ENCODE peak calls at places on chromosome 6, in eight cellular contexts. F is type B pancreatic cell, I is choroid plexus epithelial cell, Y is anterior cingulate cortex, L is amniotic epithelial cell, R is glomerular endothelial cell, M is erythroblast, C is iPS DF 19.7. D is an unnamed sample.

GRCh38 chr6:151763303-151763702 is 44.2 kb upstream of the ESR1 start:
- DNase-seq in Y (no peak), R (no peak), I (peak; percentile 70), C (no peak), L (peak; percentile 37), M (no peak), F (no peak), D (peak; percentile 1)

GRCh38 chr6:132768051-132768517 is 10.4 kb upstream of the VNN2 start:
- DNase-seq in M (peak; percentile 69), Y (no peak), R (no peak), F (no peak), L (no peak), I (peak; percentile 14), C (peak; percentile 50), D (peak; percentile 80)

GRCh38 chr6:35381132-35381531 is 38.8 kb downstream of the PPARD start:
- DNase-seq in M (no peak), L (peak; percentile 43), I (no peak), C (no peak), R (no peak), Y (no peak), F (no peak), D (no peak)

GRCh38 chr6:27922949-27923348 is 10.8 kb upstream of the OR2B2 start:
- DNase-seq in C (no peak), M (no peak), L (no peak), I (no peak), F (no peak), Y (no peak), R (no peak), D (no peak)

GRCh38 chr6:50236164-50236563 is 186.4 kb upstream of the DEFB112 start:
- DNase-seq in I (no peak), L (no peak), R (no peak), C (no peak), M (no peak), F (no peak), Y (no peak), D (no peak)

GRCh38 chr6:142400495-142400894 is 98.7 kb downstream of the ADGRG6 start:
- DNase-seq in Y (no peak), F (no peak), I (peak; percentile 67), C (no peak), R (no peak), M (peak; percentile 74), L (peak; percentile 89), D (peak; percentile 94)

GRCh38 chr6:170282512-170283158 is 8.2 kb downstream of the DLL1 start:
- DNase-seq in Y (no peak), M (no peak), I (no peak), C (no peak), F (no peak), L (no peak), R (no peak), D (no peak)

GRCh38 chr6:121645100-121645745 is 209.8 kb downstream of the GJA1 start:
- DNase-seq in Y (no peak), I (peak; percentile 60), C (no peak), F (no peak), L (peak; percentile 37), R (no peak), M (no peak), D (no peak)

GRCh38 chr6:111605100-111605748 is 454 bp downstream of the TRAF3IP2 start:
- DNase-seq in F (no peak), R (no peak), L (peak; percentile 88), Y (peak; percentile 82), I (peak; percentile 92), C (no peak), M (peak; percentile 71), D (peak; percentile 34)

GRCh38 chr6:11601776-11602605 is 64.4 kb downstream of the TMEM170B start:
- DNase-seq in R (no peak), M (no peak), Y (no peak), C (no peak), I (no peak), L (no peak), F (no peak), D (no peak)

GRCh38 chr6:118876201-118876600 is 17.8 kb upstream of the ASF1A start:
- DNase-seq in F (no peak), I (peak; percentile 12), L (no peak), Y (no peak), M (no peak), C (no peak), R (no peak), D (no peak)

GRCh38 chr6:165585060-165585459 is 78.0 kb downstream of the PDE10A start:
- DNase-seq in M (no peak), C (no peak), L (no peak), F (no peak), R (peak; percentile 78), I (peak; percentile 61), Y (no peak), D (no peak)

GRCh38 chr6:135904666-135905065 is 53.2 kb downstream of the PDE7B start:
- DNase-seq in C (no peak), F (no peak), L (peak; percentile 33), R (no peak), M (no peak), Y (no peak), I (no peak), D (peak; percentile 63)

GRCh38 chr6:147699637-147700036 is 191.1 kb downstream of the SAMD5 start:
- DNase-seq in R (peak; percentile 12), Y (no peak), C (no peak), F (no peak), I (peak; percentile 57), M (no peak), L (peak; percentile 75), D (peak; percentile 58)

GRCh38 chr6:23511797-23512196 is 614.2 kb upstream of the NRSN1 start:
- DNase-seq in Y (no peak), M (no peak), R (no peak), I (no peak), F (no peak), L (no peak), C (no peak), D (no peak)

GRCh38 chr6:120354452-120355098 is 979.7 kb downstream of the TBC1D32 start:
- DNase-seq in I (no peak), Y (no peak), F (no peak), R (no peak), M (no peak), C (no peak), L (peak; percentile 1), D (no peak)

GRCh38 chr6:1872649-1873131 is 263.0 kb downstream of the FOXC1 start:
- DNase-seq in C (no peak), M (no peak), R (no peak), I (peak; percentile 67), F (no peak), Y (peak; percentile 14), L (peak; percentile 20), D (peak; percentile 33)

GRCh38 chr6:32177182-32177787 is 920 bp upstream of the RNF5 start:
- DNase-seq in F (no peak), L (no peak), R (no peak), I (no peak), M (peak; percentile 78), Y (no peak), C (no peak), D (no peak)

GRCh38 chr6:3648724-3649123 is 102.8 kb downstream of the PXDC1 start:
- DNase-seq in C (no peak), F (no peak), Y (no peak), I (no peak), R (no peak), L (no peak), M (peak; percentile 75), D (no peak)

GRCh38 chr6:148864941-148865340 is 118.1 kb downstream of the UST start:
- DNase-seq in F (no peak), I (no peak), M (no peak), Y (no peak), C (no peak), L (no peak), R (no peak), D (no peak)

GRCh38 chr6:142276256-142276655 is 25.6 kb upstream of the ADGRG6 start:
- DNase-seq in C (no peak), F (no peak), R (no peak), M (no peak), L (no peak), Y (no peak), I (no peak), D (no peak)

GRCh38 chr6:130029163-130029562 is 10.8 kb downstream of the L3MBTL3 start:
- DNase-seq in R (no peak), L (no peak), F (no peak), Y (no peak), I (no peak), C (no peak), M (no peak), D (no peak)

GRCh38 chr6:39416026-39416425 is 93.5 kb upstream of the KCNK16 start:
- DNase-seq in M (no peak), L (no peak), F (no peak), Y (no peak), C (no peak), R (no peak), I (no peak), D (no peak)

GRCh38 chr6:157944983-157945931 is 36.4 kb upstream of the SYNJ2 start:
- DNase-seq in Y (no peak), F (no peak), R (no peak), I (peak; percentile 93), M (no peak), L (no peak), C (no peak), D (no peak)

GRCh38 chr6:2855061-2855519 is 13.4 kb upstream of the SERPINB1 start:
- DNase-seq in C (no peak), I (peak; percentile 68), M (no peak), R (no peak), Y (no peak), L (no peak), F (no peak), D (no peak)

GRCh38 chr6:166575190-166575589 is 11.3 kb downstream of the RAMACL start:
- DNase-seq in M (no peak), I (no peak), F (no peak), R (no peak), Y (peak; percentile 37), C (no peak), L (no peak), D (no peak)

GRCh38 chr6:105781248-105781647 is 304.9 kb upstream of the PRDM1 start:
- DNase-seq in R (no peak), M (no peak), I (no peak), Y (no peak), L (no peak), F (no peak), C (no peak), D (peak; percentile 64)

GRCh38 chr6:13272131-13273046 is 55.9 kb downstream of the TBC1D7 start:
- DNase-seq in F (no peak), C (no peak), I (no peak), M (peak; percentile 34), Y (no peak), L (peak; percentile 23), R (no peak), D (no peak)